ENCODE peak calls at places on chromosomes 1 and 21, in five cellular contexts. J is IMR-90, I is body of pancreas, P is uterus, F is spleen. C is an unnamed sample. For H3K27me3, the result is how much of the 10 kb centered on the place peaks cover.

GRCh38 chr1:77671836-77672235 is 10.6 kb downstream of the ZZZ3 start:
- DNase-seq in P (no peak), J (peak), I (no peak), F (no peak), C (no peak)

GRCh38 chr1:230262867-230263572 is 163.1 kb downstream of the PGBD5 start:
- DNase-seq in I (no peak), P (no peak), J (no peak), F (peak), C (no peak)

GRCh38 chr1:44820328-44820944 is 12.1 kb downstream of the BTBD19 start:
- DNase-seq in J (no peak), P (no peak), F (no peak), I (no peak), C (no peak)

GRCh38 chr1:209405183-209405823 is 178.2 kb upstream of the CAMK1G start:
- DNase-seq in I (no peak), F (no peak), P (no peak), J (peak), C (no peak)

GRCh38 chr1:234605983-234606730 is 3.8 kb downstream of the IRF2BP2 start:
- DNase-seq in I (peak), F (peak), J (peak), P (no peak), C (peak)

GRCh38 chr1:7378346-7379130 is 392.6 kb upstream of the VAMP3 start:
- DNase-seq in J (no peak), I (no peak), F (peak), P (no peak), C (no peak)

GRCh38 chr1:232629250-232630046 is 485 bp downstream of the SIPA1L2 start:
- DNase-seq in P (peak), I (peak), J (no peak), F (peak), C (peak)

GRCh38 chr21:46639489-46640386 is 4.3 kb downstream of the PRMT2 start:
- DNase-seq in F (no peak), I (no peak), J (peak), P (no peak), C (no peak)

GRCh38 chr1:52907068-52907811 is 14.3 kb downstream of the ECHDC2 start:
- DNase-seq in I (no peak), F (no peak), P (no peak), J (peak), C (no peak)

GRCh38 chr21:41142051-41142795 is 25.7 kb upstream of the BACE2 start:
- DNase-seq in I (no peak), F (no peak), J (peak), P (no peak), C (no peak)

GRCh38 chr1:41712687-41713086 is 206.0 kb downstream of the HIVEP3 start:
- DNase-seq in F (no peak), P (no peak), J (no peak), I (peak), C (peak)

GRCh38 chr1:228090613-228091081 is 8.1 kb downstream of the ARF1 start:
- DNase-seq in F (peak), J (peak), P (peak), I (no peak), C (peak)

GRCh38 chr1:220852408-220852807 is 26.8 kb upstream of the HLX start:
- DNase-seq in P (no peak), J (no peak), I (no peak), F (no peak), C (no peak)

GRCh38 chr1:24133819-24134218 is 9.1 kb downstream of the IL22RA1 start:
- DNase-seq in I (no peak), P (no peak), F (no peak), J (no peak), C (no peak)

GRCh38 chr1:160156361-160156760 is 5.0 kb downstream of the ATP1A4 start:
- DNase-seq in J (no peak), F (no peak), I (no peak), P (no peak), C (no peak)

GRCh38 chr1:101174722-101175121 is 62.1 kb upstream of the S1PR1 start:
- DNase-seq in P (no peak), I (no peak), J (peak), F (no peak), C (no peak)

GRCh38 chr1:115977481-115978258 is 1.4 kb downstream of the SLC22A15 start:
- DNase-seq in I (no peak), J (no peak), F (no peak), P (no peak), C (no peak)
- H3K4me3 ChIP-seq in I (no peak), J (no peak), F (no peak), P (no peak), C (no peak)

GRCh38 chr1:159068877-159069276 is 7.7 kb downstream of the AIM2 start:
- DNase-seq in I (no peak), P (no peak), F (no peak), J (peak), C (no peak)

GRCh38 chr1:159065106-159065505 is 11.5 kb downstream of the AIM2 start:
- DNase-seq in F (no peak), J (no peak), P (no peak), I (no peak), C (no peak)

GRCh38 chr1:159066108-159066507 is 10.5 kb downstream of the AIM2 start:
- DNase-seq in I (no peak), J (no peak), F (no peak), P (no peak), C (no peak)

GRCh38 chr1:159071970-159072582 is 4.5 kb downstream of the AIM2 start:
- DNase-seq in J (peak), P (no peak), I (no peak), F (no peak), C (no peak)

GRCh38 chr1:159067699-159068621 is 8.6 kb downstream of the AIM2 start:
- DNase-seq in F (peak), J (no peak), P (no peak), I (no peak), C (no peak)
- TF ChIP-seq POLR2A in F (no peak), J (no peak), P (no peak), I (no peak), C (no peak)

DNA sequence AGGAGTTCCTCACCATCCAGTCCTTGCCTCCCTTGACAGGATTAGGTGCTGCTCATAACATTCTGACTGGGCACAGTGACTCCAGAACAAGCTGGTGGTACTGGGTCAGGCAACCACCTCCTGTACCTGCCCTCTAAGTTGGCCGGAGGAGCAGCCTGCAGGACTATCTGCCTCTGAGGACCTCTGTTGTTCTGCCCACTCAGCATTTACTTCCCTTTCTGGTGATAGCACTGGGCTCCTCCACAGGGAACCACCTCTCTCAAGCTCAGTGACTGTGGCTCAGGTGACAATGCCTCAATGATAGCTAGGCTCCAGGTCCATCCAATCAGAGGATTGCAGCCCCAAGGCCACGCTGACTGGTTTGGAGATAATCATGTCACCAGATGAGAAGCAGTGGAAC is 15.9 kb downstream of the SLC41A1 start:
- DNase-seq in J (no peak), F (no peak), P (no peak), I (no peak), C (no peak)
- H3K27me3 ChIP-seq in J (under half), F (under half), P (under half), I (under half), C (under half)

GRCh38 chr1:99005537-99005942 is 879 bp upstream of the PLPPR5 start:
- DNase-seq in J (no peak), P (no peak), I (no peak), F (no peak), C (no peak)

GRCh38 chr1:99004270-99005141 is at the start of gene PLPPR5:
- DNase-seq in P (no peak), F (peak), J (peak), I (peak), C (peak)

GRCh38 chr1:99005142-99005491 is 456 bp upstream of the PLPPR5 start:
- DNase-seq in I (no peak), J (no peak), F (no peak), P (no peak), C (no peak)

GRCh38 chr1:99007366-99007765 is 2.7 kb upstream of the PLPPR5 start:
- DNase-seq in I (no peak), F (no peak), P (no peak), J (no peak), C (no peak)

GRCh38 chr1:99003911-99004269 is 771 bp downstream of the PLPPR5 start:
- DNase-seq in J (no peak), P (no peak), I (no peak), F (no peak), C (no peak)
- H3K4me3 ChIP-seq in J (no peak), P (no peak), I (no peak), F (peak), C (no peak)

GRCh38 chr1:36464605-36465393 is 615 bp upstream of the MRPS15 start:
- DNase-seq in I (peak), P (no peak), F (peak), J (peak), C (no peak)
- TF ChIP-seq POLR2A in I (no peak), P (no peak), F (no peak), J (no peak), C (no peak)

GRCh38 chr1:18775341-18775740 is 84.1 kb downstream of the TAS1R2 start:
- DNase-seq in I (no peak), F (no peak), J (no peak), P (no peak), C (no peak)

GRCh38 chr1:18769140-18769539 is 90.3 kb downstream of the TAS1R2 start:
- DNase-seq in P (no peak), I (no peak), F (no peak), J (no peak), C (no peak)

GRCh38 chr1:18776777-18777176 is 82.7 kb downstream of the TAS1R2 start:
- DNase-seq in P (no peak), I (no peak), F (no peak), J (no peak), C (no peak)

GRCh38 chr1:18770799-18771198 is 88.7 kb downstream of the TAS1R2 start:
- DNase-seq in P (no peak), J (no peak), I (no peak), F (no peak), C (no peak)

DNA sequence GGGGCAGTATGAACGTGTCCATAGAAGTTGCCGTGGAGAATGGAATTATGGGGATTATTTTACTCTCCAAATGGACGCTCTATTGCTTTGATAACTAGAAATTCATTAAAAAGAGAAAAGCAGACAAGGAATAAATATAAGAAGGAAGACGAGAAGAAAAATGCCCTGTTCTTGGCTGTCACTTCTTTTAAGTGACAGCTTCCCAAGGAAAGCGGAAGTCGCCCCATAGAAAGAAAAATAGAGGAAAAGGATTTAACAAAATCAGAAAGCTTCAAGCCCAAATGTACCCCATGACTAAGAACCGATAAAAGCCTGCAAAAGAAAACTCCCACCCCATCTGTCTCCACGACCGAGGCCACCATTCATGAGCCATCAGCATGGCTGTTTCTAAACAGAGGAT is 85.7 kb downstream of the TAS1R2 start:
- DNase-seq in J (no peak), F (no peak), P (no peak), I (no peak), C (no peak)
- H3K27me3 ChIP-seq in J (under half), F (half or more), P (under half), I (under half), C (under half)

GRCh38 chr1:90526954-90527353 is 190.1 kb downstream of the BARHL2 start:
- DNase-seq in J (no peak), I (no peak), P (no peak), F (no peak), C (no peak)
- H3K4me3 ChIP-seq in J (no peak), I (no peak), P (no peak), F (no peak), C (no peak)

DNA sequence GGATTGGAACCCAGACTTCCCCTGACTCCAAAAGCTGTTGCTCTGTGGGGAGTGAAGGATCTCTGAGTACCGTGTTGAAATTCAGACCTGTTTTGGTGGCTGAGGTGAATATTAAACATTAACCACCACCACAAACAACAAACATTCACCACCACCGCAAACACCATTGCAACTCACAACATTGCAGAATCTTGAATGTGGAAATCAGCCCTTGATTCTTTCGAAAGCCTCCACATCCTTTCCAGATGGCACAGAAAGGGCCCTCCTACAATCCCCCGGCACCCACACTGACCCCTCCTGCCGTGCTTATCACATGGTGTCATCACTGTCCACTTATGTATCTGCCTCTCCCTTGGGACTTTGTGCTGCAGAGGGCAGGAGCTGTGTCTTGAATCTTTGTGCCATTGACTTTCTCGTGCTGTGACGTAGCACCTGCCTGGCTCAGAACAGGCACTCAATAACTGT is 1.4 kb downstream of the CDA start:
- DNase-seq in P (peak), I (peak), J (peak), F (peak), C (peak)
- TF ChIP-seq POLR2A in P (no peak), I (no peak), J (no peak), F (no peak), C (no peak)

GRCh38 chr1:5811419-5811818 is 180.8 kb downstream of the NPHP4 start:
- DNase-seq in J (no peak), P (no peak), I (no peak), F (no peak), C (no peak)
- H3K27me3 ChIP-seq in J (under half), P (under half), I (under half), F (under half), C (under half)

C was measured in adrenal gland.